ENCODE peak calls at places on chromosome 19, in seven cellular contexts. One of them, this sample, is unnamed. For H3K4me1, the result is how much of the 10 kb centered on the place peaks cover.

GRCh38 chr19:55258476-55258827 is 365 bp downstream of the PPP6R1 start:
- DNase-seq in tibial nerve: no peak
- DNase-seq in PC-9: no peak
- DNase-seq in pancreas: peak
- DNase-seq in endothelial cell of umbilical vein: no peak
- DNase-seq in body of pancreas: peak
- DNase-seq in colonic mucosa: peak
- DNase-seq in this sample: no peak

GRCh38 chr19:42831221-42832019 is 48.1 kb downstream of the PSG1 start:
- DNase-seq in tibial nerve: no peak
- DNase-seq in PC-9: peak
- DNase-seq in pancreas: no peak
- DNase-seq in endothelial cell of umbilical vein: no peak
- DNase-seq in body of pancreas: no peak
- DNase-seq in colonic mucosa: no peak
- DNase-seq in this sample: no peak

GRCh38 chr19:3408996-3409345 is 42.6 kb downstream of the NFIC start:
- DNase-seq in tibial nerve: no peak
- DNase-seq in PC-9: no peak
- DNase-seq in pancreas: no peak
- DNase-seq in endothelial cell of umbilical vein: no peak
- DNase-seq in body of pancreas: no peak
- DNase-seq in colonic mucosa: no peak
- DNase-seq in this sample: no peak

GRCh38 chr19:47107953-47108746 is 5.4 kb downstream of the ZC3H4 start:
- DNase-seq in tibial nerve: no peak
- DNase-seq in PC-9: peak
- DNase-seq in pancreas: no peak
- DNase-seq in endothelial cell of umbilical vein: peak
- DNase-seq in body of pancreas: no peak
- DNase-seq in colonic mucosa: no peak
- DNase-seq in this sample: no peak

GRCh38 chr19:10535613-10536012 is 8.1 kb upstream of the ATG4D start:
- DNase-seq in tibial nerve: no peak
- DNase-seq in PC-9: no peak
- DNase-seq in pancreas: no peak
- DNase-seq in endothelial cell of umbilical vein: no peak
- DNase-seq in body of pancreas: no peak
- DNase-seq in colonic mucosa: no peak
- DNase-seq in this sample: no peak

GRCh38 chr19:7480975-7481265 is 7.9 kb downstream of the PEX11G start:
- DNase-seq in tibial nerve: no peak
- DNase-seq in PC-9: no peak
- DNase-seq in pancreas: no peak
- DNase-seq in endothelial cell of umbilical vein: no peak
- DNase-seq in body of pancreas: no peak
- DNase-seq in colonic mucosa: no peak
- DNase-seq in this sample: no peak

GRCh38 chr19:47661161-47661560 is 52.1 kb upstream of the EHD2 start:
- DNase-seq in tibial nerve: no peak
- DNase-seq in PC-9: no peak
- DNase-seq in pancreas: no peak
- DNase-seq in endothelial cell of umbilical vein: no peak
- DNase-seq in body of pancreas: no peak
- DNase-seq in colonic mucosa: no peak
- DNase-seq in this sample: no peak

GRCh38 chr19:2648528-2648937 is 54.0 kb downstream of the GNG7 start:
- DNase-seq in tibial nerve: no peak
- DNase-seq in PC-9: peak
- DNase-seq in pancreas: peak
- DNase-seq in endothelial cell of umbilical vein: peak
- DNase-seq in body of pancreas: peak
- DNase-seq in colonic mucosa: peak
- DNase-seq in this sample: peak

GRCh38 chr19:802497-802887 is 5.2 kb downstream of the PTBP1 start:
- DNase-seq in tibial nerve: no peak
- DNase-seq in PC-9: no peak
- DNase-seq in pancreas: peak
- DNase-seq in endothelial cell of umbilical vein: peak
- DNase-seq in body of pancreas: no peak
- DNase-seq in colonic mucosa: no peak
- DNase-seq in this sample: no peak

GRCh38 chr19:802888-803561 is 5.8 kb downstream of the PTBP1 start:
- DNase-seq in tibial nerve: no peak
- DNase-seq in PC-9: no peak
- DNase-seq in pancreas: no peak
- DNase-seq in endothelial cell of umbilical vein: no peak
- DNase-seq in body of pancreas: no peak
- DNase-seq in colonic mucosa: no peak
- DNase-seq in this sample: no peak

GRCh38 chr19:800360-801029 is 3.2 kb downstream of the PTBP1 start:
- DNase-seq in tibial nerve: no peak
- DNase-seq in PC-9: peak
- DNase-seq in pancreas: peak
- DNase-seq in endothelial cell of umbilical vein: peak
- DNase-seq in body of pancreas: peak
- DNase-seq in colonic mucosa: peak
- DNase-seq in this sample: no peak

GRCh38 chr19:801861-802496 is 4.7 kb downstream of the PTBP1 start:
- DNase-seq in tibial nerve: no peak
- DNase-seq in PC-9: no peak
- DNase-seq in pancreas: peak
- DNase-seq in endothelial cell of umbilical vein: peak
- DNase-seq in body of pancreas: no peak
- DNase-seq in colonic mucosa: no peak
- DNase-seq in this sample: peak

DNA sequence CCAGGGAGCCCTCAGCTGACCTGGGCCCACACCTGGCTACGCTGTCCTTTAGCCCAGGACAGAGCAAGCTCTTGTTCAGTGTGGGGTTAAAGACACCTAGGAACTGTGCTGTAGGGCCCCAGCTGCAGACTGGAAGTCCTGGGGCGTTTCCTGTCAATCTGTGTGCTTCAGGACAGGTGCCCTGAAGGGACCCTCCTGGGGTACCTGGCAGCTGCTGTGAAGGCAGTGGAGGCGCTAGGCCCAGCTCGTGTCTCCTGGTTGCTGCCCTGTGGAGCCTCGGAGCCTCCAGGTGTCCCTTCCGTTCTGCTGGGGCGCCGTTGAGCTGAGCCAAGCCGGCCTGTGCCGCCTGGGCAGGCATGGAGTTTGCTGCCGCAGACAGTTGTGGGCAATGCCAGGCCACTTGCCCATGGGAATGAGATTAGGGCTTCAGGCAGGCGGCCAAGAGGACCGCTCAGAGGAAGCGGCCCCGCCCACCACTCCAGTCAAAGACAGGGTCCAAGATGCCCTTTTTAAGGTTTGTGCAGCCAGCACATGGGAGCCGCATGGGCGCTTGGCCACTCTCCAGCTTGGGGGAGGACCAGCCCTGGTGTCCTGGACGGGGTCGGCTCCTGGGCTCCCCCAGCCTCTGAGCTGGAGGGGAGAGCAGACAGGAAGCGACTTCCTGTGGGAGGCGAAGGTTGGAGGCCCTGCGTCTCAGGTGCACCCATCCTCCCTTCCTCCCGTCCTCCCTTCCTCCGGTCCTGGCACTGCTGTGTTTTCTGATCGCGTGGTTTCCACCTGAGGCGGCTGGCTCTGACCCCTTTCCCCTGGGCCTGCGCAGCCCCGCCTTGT is 4.0 kb downstream of the PTBP1 start:
- DNase-seq in tibial nerve: no peak
- DNase-seq in PC-9: no peak
- DNase-seq in pancreas: peak
- DNase-seq in endothelial cell of umbilical vein: peak
- DNase-seq in body of pancreas: peak
- DNase-seq in colonic mucosa: peak
- DNase-seq in this sample: peak
- H3K4me1 ChIP-seq in tibial nerve: under half
- H3K4me1 ChIP-seq in PC-9: under half
- H3K4me1 ChIP-seq in pancreas: under half
- H3K4me1 ChIP-seq in endothelial cell of umbilical vein: under half
- H3K4me1 ChIP-seq in body of pancreas: under half
- H3K4me1 ChIP-seq in colonic mucosa: under half
- H3K4me1 ChIP-seq in this sample: under half

DNA sequence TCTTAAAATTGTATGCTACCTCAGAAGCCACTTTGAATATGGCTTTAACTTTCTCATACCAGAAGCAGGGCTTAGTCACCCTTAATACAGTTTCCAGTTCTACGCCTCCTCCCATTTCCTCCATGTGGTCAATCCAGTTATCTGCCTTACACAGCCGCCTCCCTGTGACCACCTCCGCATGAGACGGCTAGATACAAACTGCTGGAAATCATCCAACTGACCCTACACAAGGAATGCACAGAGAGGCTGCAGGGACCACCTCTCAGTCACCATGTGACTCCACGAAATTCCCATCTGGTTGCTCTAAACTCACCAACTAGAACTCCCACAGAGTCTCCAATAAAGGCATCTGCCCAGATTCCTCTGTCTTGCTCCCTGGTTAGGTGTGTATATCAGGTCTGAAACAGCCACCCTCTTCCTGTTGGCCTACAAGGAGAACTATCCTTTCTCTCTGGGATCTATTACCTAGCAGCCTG is 6.8 kb downstream of the ZNF564 start:
- DNase-seq in tibial nerve: no peak
- DNase-seq in PC-9: no peak
- DNase-seq in pancreas: no peak
- DNase-seq in endothelial cell of umbilical vein: peak
- DNase-seq in body of pancreas: no peak
- DNase-seq in colonic mucosa: no peak
- DNase-seq in this sample: no peak
- H3K27ac ChIP-seq in tibial nerve: no peak
- H3K27ac ChIP-seq in PC-9: no peak
- H3K27ac ChIP-seq in pancreas: no peak
- H3K27ac ChIP-seq in endothelial cell of umbilical vein: peak
- H3K27ac ChIP-seq in body of pancreas: no peak
- H3K27ac ChIP-seq in colonic mucosa: no peak
- H3K27ac ChIP-seq in this sample: no peak

GRCh38 chr19:17758528-17758927 is 7.3 kb downstream of the FCHO1 start:
- DNase-seq in tibial nerve: no peak
- DNase-seq in PC-9: no peak
- DNase-seq in pancreas: no peak
- DNase-seq in endothelial cell of umbilical vein: no peak
- DNase-seq in body of pancreas: no peak
- DNase-seq in colonic mucosa: no peak
- DNase-seq in this sample: no peak
- H3K4me1 ChIP-seq in tibial nerve: under half
- H3K4me1 ChIP-seq in PC-9: under half
- H3K4me1 ChIP-seq in pancreas: under half
- H3K4me1 ChIP-seq in endothelial cell of umbilical vein: under half
- H3K4me1 ChIP-seq in body of pancreas: under half
- H3K4me1 ChIP-seq in colonic mucosa: under half
- H3K4me1 ChIP-seq in this sample: under half

GRCh38 chr19:16441661-16442071 is 30.1 kb downstream of the EPS15L1 start:
- DNase-seq in tibial nerve: no peak
- DNase-seq in PC-9: no peak
- DNase-seq in pancreas: no peak
- DNase-seq in endothelial cell of umbilical vein: peak
- DNase-seq in body of pancreas: no peak
- DNase-seq in colonic mucosa: peak
- DNase-seq in this sample: no peak

GRCh38 chr19:16433986-16434385 is 37.8 kb downstream of the EPS15L1 start:
- DNase-seq in tibial nerve: no peak
- DNase-seq in PC-9: no peak
- DNase-seq in pancreas: no peak
- DNase-seq in endothelial cell of umbilical vein: no peak
- DNase-seq in body of pancreas: no peak
- DNase-seq in colonic mucosa: no peak
- DNase-seq in this sample: no peak

GRCh38 chr19:16435238-16435911 is 36.4 kb downstream of the EPS15L1 start:
- DNase-seq in tibial nerve: peak
- DNase-seq in PC-9: no peak
- DNase-seq in pancreas: no peak
- DNase-seq in endothelial cell of umbilical vein: peak
- DNase-seq in body of pancreas: peak
- DNase-seq in colonic mucosa: peak
- DNase-seq in this sample: no peak

GRCh38 chr19:16435999-16436650 is 35.6 kb downstream of the EPS15L1 start:
- DNase-seq in tibial nerve: no peak
- DNase-seq in PC-9: no peak
- DNase-seq in pancreas: no peak
- DNase-seq in endothelial cell of umbilical vein: peak
- DNase-seq in body of pancreas: no peak
- DNase-seq in colonic mucosa: no peak
- DNase-seq in this sample: no peak

GRCh38 chr19:16436780-16437179 is 35.0 kb downstream of the EPS15L1 start:
- DNase-seq in tibial nerve: no peak
- DNase-seq in PC-9: no peak
- DNase-seq in pancreas: no peak
- DNase-seq in endothelial cell of umbilical vein: no peak
- DNase-seq in body of pancreas: no peak
- DNase-seq in colonic mucosa: no peak
- DNase-seq in this sample: no peak
- H3K27ac ChIP-seq in tibial nerve: no peak
- H3K27ac ChIP-seq in PC-9: no peak
- H3K27ac ChIP-seq in pancreas: no peak
- H3K27ac ChIP-seq in endothelial cell of umbilical vein: peak
- H3K27ac ChIP-seq in body of pancreas: peak
- H3K27ac ChIP-seq in colonic mucosa: no peak
- H3K27ac ChIP-seq in this sample: peak

GRCh38 chr19:6239401-6239844 is 40.4 kb downstream of the MLLT1 start:
- DNase-seq in tibial nerve: no peak
- DNase-seq in PC-9: no peak
- DNase-seq in pancreas: no peak
- DNase-seq in endothelial cell of umbilical vein: peak
- DNase-seq in body of pancreas: peak
- DNase-seq in colonic mucosa: no peak
- DNase-seq in this sample: peak
- H3K4me1 ChIP-seq in tibial nerve: under half
- H3K4me1 ChIP-seq in PC-9: under half
- H3K4me1 ChIP-seq in pancreas: under half
- H3K4me1 ChIP-seq in endothelial cell of umbilical vein: half or more
- H3K4me1 ChIP-seq in body of pancreas: half or more
- H3K4me1 ChIP-seq in colonic mucosa: under half
- H3K4me1 ChIP-seq in this sample: half or more

This sample was measured in upper lobe of right lung.